ENCODE peak calls at places on chromosomes 5 and 9, in five cellular contexts. I is PC-9, A is NCI-H2029 treated with DMSO at 0.1 percent for 48 hours, E is progenitor cell of endocrine pancreas, R is iPS-NIHi11. K is an unnamed sample.

GRCh38 chr9:97857603-97858392 is 4.8 kb downstream of the FOXE1 start:
- DNase-seq in I (no peak), A (no peak), E (no peak), R (no peak), K (no peak)

GRCh38 chr5:131200560-131200959 is 29.8 kb downstream of the LYRM7 start:
- DNase-seq in I (no peak), A (no peak), E (no peak), R (no peak), K (no peak)

GRCh38 chr5:175696139-175696854 is 38.4 kb downstream of the HRH2 start:
- DNase-seq in I (peak; percentile 8), A (peak; percentile 76), E (no peak), R (peak; percentile 81), K (peak; percentile 59)

GRCh38 chr9:5825223-5825622 is 7.7 kb downstream of the ERMP1 start:
- DNase-seq in I (no peak), A (no peak), E (no peak), R (no peak), K (no peak)

GRCh38 chr9:4315582-4316215 is 15.8 kb upstream of the GLIS3 start:
- DNase-seq in I (peak; percentile 64), A (peak; percentile 27), E (peak; percentile 59), R (peak; percentile 77), K (no peak)

GRCh38 chr9:107612136-107612535 is 122.6 kb upstream of the KLF4 start:
- DNase-seq in I (no peak), A (no peak), E (no peak), R (no peak), K (no peak)

GRCh38 chr5:111972548-111972947 is 215.6 kb upstream of the NREP start:
- DNase-seq in I (no peak), A (no peak), E (no peak), R (no peak), K (no peak)

GRCh38 chr5:142433526-142434321 is 108.9 kb upstream of the SPRY4 start:
- DNase-seq in I (no peak), A (no peak), E (no peak), R (no peak), K (no peak)

GRCh38 chr5:14450055-14450524 is 131.5 kb upstream of the OTULINL start:
- DNase-seq in I (no peak), A (no peak), E (no peak), R (no peak), K (no peak)